ENCODE peak calls at places on chromosomes 4 and X, in five cellular contexts. E, A, W, L and Q are unnamed samples.

GRCh38 chr4:25702848-25703247 is 47.2 kb downstream of the SLC34A2 start:
- DNase-seq in E (peak), A (peak), W (no peak), L (no peak), Q (peak)

GRCh38 chr4:150126201-150126879 is 48.1 kb downstream of the DCLK2 start:
- DNase-seq in E (peak), A (no peak), W (no peak), L (no peak), Q (no peak)

GRCh38 chr4:189022441-189023035 is 883.3 kb downstream of the TRIML1 start:
- DNase-seq in E (peak), A (no peak), W (no peak), L (peak), Q (no peak)

GRCh38 chr4:14084598-14084997 is 457.1 kb upstream of the BOD1L1 start:
- DNase-seq in E (no peak), A (no peak), W (no peak), L (no peak), Q (no peak)

GRCh38 chr4:41644288-41644914 is 104.1 kb downstream of the PHOX2B start:
- DNase-seq in E (peak), A (peak), W (peak), L (no peak), Q (peak)

GRCh38 chr4:8608714-8609391 is 16.3 kb downstream of the CPZ start:
- DNase-seq in E (no peak), A (no peak), W (no peak), L (no peak), Q (no peak)

GRCh38 chr4:21697583-21697982 is 251.0 kb downstream of the KCNIP4 start:
- DNase-seq in E (peak), A (no peak), W (peak), L (no peak), Q (no peak)

GRCh38 chr4:170491981-170492380 is 402.2 kb upstream of the AADAT start:
- DNase-seq in E (no peak), A (no peak), W (no peak), L (no peak), Q (no peak)

GRCh38 chrX:13752646-13753045 is 18.1 kb downstream of the OFD1 start:
- DNase-seq in E (no peak), A (peak), W (no peak), L (no peak), Q (no peak)

GRCh38 chr4:39427477-39428119 is 20.9 kb downstream of the KLB start:
- DNase-seq in E (no peak), A (no peak), W (no peak), L (no peak), Q (no peak)

GRCh38 chr4:107380836-107381438 is 339.1 kb downstream of the PAPSS1 start:
- DNase-seq in E (no peak), A (no peak), W (no peak), L (no peak), Q (no peak)

GRCh38 chrX:6738518-6739470 is 203.9 kb upstream of the VCX3A start:
- DNase-seq in E (no peak), A (no peak), W (no peak), L (no peak), Q (no peak)

GRCh38 chr4:168751263-168752225 is 254.7 kb downstream of the PALLD start:
- DNase-seq in E (peak), A (no peak), W (no peak), L (peak), Q (no peak)

GRCh38 chr4:94412019-94413017 is 39.4 kb upstream of the PDLIM5 start:
- DNase-seq in E (peak), A (peak), W (no peak), L (peak), Q (no peak)

GRCh38 chr4:1239949-1240305 is 9.0 kb downstream of the CTBP1 start:
- DNase-seq in E (no peak), A (no peak), W (no peak), L (no peak), Q (no peak)

GRCh38 chr4:165861378-165861777 is 11.7 kb upstream of the TLL1 start:
- DNase-seq in E (no peak), A (no peak), W (no peak), L (no peak), Q (no peak)

GRCh38 chr4:123120473-123120872 is 198.1 kb upstream of the NUDT6 start:
- DNase-seq in E (peak), A (no peak), W (no peak), L (no peak), Q (no peak)

GRCh38 chr4:144818136-144818535 is 172.2 kb downstream of the HHIP start:
- DNase-seq in E (no peak), A (no peak), W (no peak), L (no peak), Q (no peak)

GRCh38 chr4:101009471-101009870 is 337.9 kb downstream of the PPP3CA start:
- DNase-seq in E (no peak), A (no peak), W (no peak), L (no peak), Q (no peak)

GRCh38 chrX:11953615-11954014 is 184.7 kb upstream of the FRMPD4 start:
- DNase-seq in E (peak), A (no peak), W (no peak), L (peak), Q (no peak)

GRCh38 chr4:145886871-145887240 is 51.8 kb downstream of the ZNF827 start:
- DNase-seq in E (no peak), A (no peak), W (no peak), L (no peak), Q (no peak)